ENCODE peak calls at places on chromosomes 3 and 15, in five cellular contexts. R is HT1080, U is NCI-H2029 treated with DMSO at 0.1 percent for 48 hours, H is NCI-H748 treated with DMSO at 0.1 percent for 48 hours, I is aorta. L is an unnamed sample.

GRCh38 chr15:29403778-29404177 is 134.2 kb upstream of the NSMCE3 start:
- DNase-seq in R (no peak), U (no peak), H (no peak), I (no peak), L (no peak)

GRCh38 chr3:138921316-138922292 is 25.3 kb downstream of the FOXL2 start:
- DNase-seq in R (peak; percentile 94), U (no peak), H (no peak), I (peak; percentile 78), L (peak; percentile 72)

GRCh38 chr15:61195116-61196002 is 33.7 kb downstream of the RORA start:
- DNase-seq in R (peak; percentile 54), U (no peak), H (no peak), I (no peak), L (no peak)

GRCh38 chr3:154716170-154716569 is 286.2 kb upstream of the GPR149 start:
- DNase-seq in R (no peak), U (no peak), H (no peak), I (no peak), L (no peak)

GRCh38 chr15:66459818-66460615 is 37.5 kb downstream of the SNAPC5 start:
- DNase-seq in R (peak; percentile 58), U (no peak), H (no peak), I (no peak), L (peak; percentile 79)

GRCh38 chr3:65979152-65979551 is 59.6 kb downstream of the MAGI1 start:
- DNase-seq in R (no peak), U (no peak), H (no peak), I (no peak), L (no peak)

GRCh38 chr3:116000315-116000714 is 377.0 kb downstream of the GAP43 start:
- DNase-seq in R (peak; percentile 97), U (no peak), H (no peak), I (no peak), L (peak; percentile 83)

GRCh38 chr15:78312956-78313355 is 13.5 kb upstream of the SKIC8 start:
- DNase-seq in R (no peak), U (no peak), H (no peak), I (no peak), L (no peak)

GRCh38 chr3:145767909-145768308 is 393.1 kb downstream of the PLOD2 start:
- DNase-seq in R (no peak), U (no peak), H (no peak), I (no peak), L (no peak)

GRCh38 chr3:89612027-89612426 is 504.6 kb downstream of the EPHA3 start:
- DNase-seq in R (no peak), U (no peak), H (no peak), I (no peak), L (no peak)

GRCh38 chr3:10557250-10557649 is 51.9 kb upstream of the ATP2B2 start:
- DNase-seq in R (no peak), U (no peak), H (no peak), I (peak; percentile 36), L (no peak)

GRCh38 chr15:89303986-89304385 is 30.6 kb downstream of the POLG start:
- DNase-seq in R (no peak), U (no peak), H (no peak), I (no peak), L (no peak)

GRCh38 chr3:141930801-141931200 is 54.4 kb downstream of the ATP1B3 start:
- DNase-seq in R (no peak), U (no peak), H (no peak), I (peak; percentile 31), L (no peak)

GRCh38 chr15:47950447-47950846 is 170.3 kb upstream of the SLC24A5 start:
- DNase-seq in R (no peak), U (no peak), H (no peak), I (no peak), L (no peak)

GRCh38 chr3:115548611-115549010 is 74.7 kb upstream of the GAP43 start:
- DNase-seq in R (no peak), U (no peak), H (no peak), I (no peak), L (no peak)

GRCh38 chr3:29853841-29854397 is 573.0 kb downstream of the RBMS3 start:
- DNase-seq in R (no peak), U (no peak), H (no peak), I (no peak), L (no peak)

GRCh38 chr3:45593708-45594601 is 596 bp upstream of the LIMD1 start:
- DNase-seq in R (peak; percentile 83), U (peak; percentile 46), H (no peak), I (peak; percentile 90), L (peak; percentile 72)

GRCh38 chr15:44075535-44075934 is 119.5 kb downstream of the FRMD5 start:
- DNase-seq in R (peak; percentile 34), U (no peak), H (no peak), I (no peak), L (peak; percentile 74)

GRCh38 chr3:44529927-44530326 is 25.1 kb upstream of the ZKSCAN7 start:
- DNase-seq in R (peak; percentile 4), U (no peak), H (no peak), I (no peak), L (no peak)

GRCh38 chr15:67097893-67098740 is 32.7 kb downstream of the SMAD3 start:
- DNase-seq in R (peak; percentile 72), U (no peak), H (no peak), I (peak; percentile 77), L (no peak)

GRCh38 chr3:60017631-60018030 is 967.8 kb upstream of the CFAP20DC start:
- DNase-seq in R (peak; percentile 83), U (peak; percentile 40), H (no peak), I (no peak), L (no peak)

GRCh38 chr15:49589030-49589429 is 31.6 kb downstream of the FAM227B start:
- DNase-seq in R (no peak), U (no peak), H (no peak), I (no peak), L (no peak)

GRCh38 chr15:77974098-77974414 is 103.5 kb downstream of the TBC1D2B start:
- DNase-seq in R (peak; percentile 34), U (no peak), H (no peak), I (peak; percentile 83), L (peak; percentile 47)

GRCh38 chr15:77045985-77046384 is 24.9 kb downstream of the TSPAN3 start:
- DNase-seq in R (no peak), U (no peak), H (no peak), I (no peak), L (no peak)

GRCh38 chr15:65355173-65355982 is 22.4 kb downstream of the IGDCC3 start:
- DNase-seq in R (no peak), U (no peak), H (no peak), I (peak; percentile 73), L (no peak)

GRCh38 chr3:71916747-71917369 is 131.9 kb upstream of the PROK2 start:
- DNase-seq in R (peak; percentile 6), U (no peak), H (no peak), I (no peak), L (no peak)

GRCh38 chr3:143349455-143349854 is 229.9 kb downstream of the CHST2 start:
- DNase-seq in R (no peak), U (no peak), H (no peak), I (no peak), L (no peak)

GRCh38 chr3:41652931-41653330 is 309.0 kb downstream of the ULK4 start:
- DNase-seq in R (peak; percentile 19), U (no peak), H (no peak), I (no peak), L (no peak)

GRCh38 chr3:100730524-100730923 is 21.2 kb downstream of the TFG start:
- DNase-seq in R (no peak), U (no peak), H (no peak), I (no peak), L (no peak)

GRCh38 chr3:104178695-104179094 is 1188.0 kb upstream of the ALCAM start:
- DNase-seq in R (no peak), U (no peak), H (no peak), I (no peak), L (no peak)

GRCh38 chr3:155270485-155271342 is 22.8 kb downstream of the STRIT1 start:
- DNase-seq in R (peak; percentile 80), U (no peak), H (no peak), I (no peak), L (no peak)

GRCh38 chr3:197503652-197504051 is 52.1 kb downstream of the BDH1 start:
- DNase-seq in R (no peak), U (no peak), H (no peak), I (no peak), L (no peak)

L was measured in RWPE2.